ENCODE peak calls at places on chromosomes 6 and 20, in four cellular contexts. L, B, M and H are unnamed samples. For H3K79me2, the result is how much of the 10 kb centered on the place peaks cover.

GRCh38 chr20:48523191-48523757 is 304.5 kb downstream of the PREX1 start:
- DNase-seq in L (peak), M (peak), B (peak), H (peak)

GRCh38 chr6:129502261-129502660 is 207.7 kb downstream of the ARHGAP18 start:
- DNase-seq in B (no peak), M (no peak), L (no peak), H (no peak)

GRCh38 chr6:142846459-142846831 is 98.5 kb downstream of the HIVEP2 start:
- DNase-seq in L (no peak), M (no peak), B (no peak), H (no peak)

GRCh38 chr20:38726849-38727601 is 2.7 kb downstream of the SLC32A1 start:
- DNase-seq in M (peak), B (peak), L (no peak), H (peak)

GRCh38 chr6:96907498-96907897 is 9.8 kb upstream of the NDUFAF4 start:
- DNase-seq in B (no peak), M (no peak), L (no peak), H (no peak)

GRCh38 chr6:80457044-80457933 is 350.8 kb downstream of the BCKDHB start:
- DNase-seq in M (no peak), L (peak), B (no peak), H (no peak)

GRCh38 chr6:110625883-110626282 is 149.5 kb upstream of the SLC22A16 start:
- DNase-seq in B (no peak), M (no peak), L (no peak), H (no peak)

GRCh38 chr6:160355001-160355400 is 6.8 kb downstream of the SLC22A3 start:
- DNase-seq in B (no peak), M (no peak), L (no peak), H (no peak)

GRCh38 chr6:14791525-14791924 is 454.3 kb upstream of the JARID2 start:
- DNase-seq in M (no peak), L (no peak), B (no peak), H (no peak)

GRCh38 chr20:7379206-7379605 is 561.1 kb downstream of the HAO1 start:
- DNase-seq in B (no peak), M (no peak), L (no peak), H (no peak)

GRCh38 chr6:190596-191395 is 101.5 kb upstream of the DUSP22 start:
- DNase-seq in L (no peak), M (no peak), B (no peak), H (peak)

GRCh38 chr20:19964289-19965263 is 52.6 kb upstream of the NAA20 start:
- DNase-seq in M (peak), B (no peak), L (no peak), H (no peak)

GRCh38 chr6:128204621-128205020 is 303.8 kb upstream of the THEMIS start:
- DNase-seq in B (no peak), M (no peak), L (no peak), H (peak)

GRCh38 chr6:11265932-11266331 is 33.5 kb upstream of the NEDD9 start:
- DNase-seq in B (no peak), L (no peak), M (no peak), H (no peak)

GRCh38 chr20:15297059-15297875 is 959.9 kb upstream of the FLRT3 start:
- DNase-seq in L (no peak), B (no peak), M (no peak), H (no peak)

GRCh38 chr6:71404145-71404966 is 115.7 kb downstream of the OGFRL1 start:
- DNase-seq in L (peak), M (no peak), B (no peak), H (peak)

GRCh38 chr20:23436681-23437080 is 2.8 kb upstream of the CSTL1 start:
- DNase-seq in B (no peak), L (no peak), M (no peak), H (no peak)

GRCh38 chr6:100260584-100260983 is 204.1 kb downstream of the SIM1 start:
- DNase-seq in B (no peak), M (no peak), L (no peak), H (no peak)

GRCh38 chr6:108797951-108798671 is 50.1 kb upstream of the ARMC2 start:
- DNase-seq in B (no peak), M (no peak), L (no peak), H (no peak)

GRCh38 chr6:108904731-108905130 is 56.5 kb downstream of the ARMC2 start:
- DNase-seq in L (no peak), M (no peak), B (no peak), H (no peak)

GRCh38 chr6:52420668-52421358 is 671 bp downstream of the EFHC1 start:
- DNase-seq in B (peak), L (no peak), M (peak), H (peak)

GRCh38 chr6:158072083-158072721 is 90.5 kb downstream of the SYNJ2 start:
- DNase-seq in L (no peak), B (peak), M (peak), H (peak)

GRCh38 chr6:168132531-168133184 is 53.6 kb upstream of the FRMD1 start:
- DNase-seq in L (no peak), B (peak), M (peak), H (peak)

GRCh38 chr6:90715093-90715655 is 128.3 kb upstream of the MAP3K7 start:
- DNase-seq in L (no peak), B (no peak), M (no peak), H (no peak)

GRCh38 chr6:105515054-105515453 is 112.2 kb upstream of the PREP start:
- DNase-seq in L (no peak), B (no peak), M (no peak), H (peak)

GRCh38 chr6:5537967-5538366 is 276.7 kb downstream of the FARS2 start:
- DNase-seq in M (no peak), L (no peak), B (no peak), H (no peak)

GRCh38 chr6:48069280-48069679 is 41.7 kb downstream of the PTCHD4 start:
- DNase-seq in M (no peak), B (peak), L (no peak), H (peak)

GRCh38 chr20:61332016-61332975 is 80.2 kb downstream of the CDH4 start:
- DNase-seq in M (no peak), L (no peak), B (no peak), H (no peak)

DNA sequence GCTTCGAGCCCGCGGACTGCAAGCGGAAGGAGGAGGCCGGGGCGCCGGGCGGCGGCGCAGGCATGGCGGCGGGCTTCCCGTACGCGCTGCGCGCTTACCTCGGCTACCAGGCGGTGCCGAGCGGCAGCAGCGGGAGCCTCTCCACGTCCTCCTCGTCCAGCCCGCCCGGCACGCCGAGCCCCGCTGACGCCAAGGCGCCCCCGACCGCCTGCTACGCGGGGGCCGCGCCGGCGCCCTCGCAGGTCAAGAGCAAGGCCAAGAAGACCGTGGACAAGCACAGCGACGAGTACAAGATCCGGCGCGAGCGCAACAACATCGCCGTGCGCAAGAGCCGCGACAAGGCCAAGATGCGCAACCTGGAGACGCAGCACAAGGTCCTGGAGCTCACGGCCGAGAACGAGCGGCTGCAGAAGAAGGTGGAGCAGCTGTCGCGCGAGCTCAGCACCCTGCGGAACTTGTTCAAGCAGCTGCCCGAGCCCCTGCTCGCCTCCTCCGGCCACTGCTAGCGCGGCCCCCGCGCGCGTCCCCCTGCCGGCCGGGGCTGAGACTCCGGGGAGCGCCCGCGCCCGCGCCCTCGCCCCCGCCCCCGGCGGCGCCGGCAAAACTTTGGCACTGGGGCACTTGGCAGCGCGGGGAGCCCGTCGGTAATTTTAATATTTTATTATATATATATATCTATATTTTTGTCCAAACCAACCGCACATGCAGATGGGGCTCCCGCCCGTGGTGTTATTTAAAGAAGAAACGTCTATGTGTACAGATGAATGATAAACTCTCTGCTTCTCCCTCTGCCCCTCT is 1.1 kb downstream of the CEBPB start:
- DNase-seq in L (no peak), B (peak), M (peak), H (peak)
- TF ChIP-seq REST in L (no peak), B (no peak), M (peak), H (no peak)

GRCh38 chr6:34377984-34378383 is 14.5 kb downstream of the NUDT3 start:
- DNase-seq in L (no peak), M (no peak), B (no peak), H (no peak)

GRCh38 chr6:34373511-34373910 is 19.0 kb downstream of the NUDT3 start:
- DNase-seq in M (no peak), B (no peak), L (no peak), H (no peak)

GRCh38 chr6:34374112-34374907 is 18.2 kb downstream of the NUDT3 start:
- DNase-seq in B (no peak), L (no peak), M (no peak), H (no peak)

GRCh38 chr6:34378470-34378869 is 14.0 kb downstream of the NUDT3 start:
- DNase-seq in B (peak), M (no peak), L (no peak), H (no peak)

GRCh38 chr6:34375833-34376232 is 16.6 kb downstream of the NUDT3 start:
- DNase-seq in B (no peak), M (no peak), L (no peak), H (no peak)
- H3K79me2 ChIP-seq in B (half or more), M (half or more), L (half or more), H (half or more)

DNA sequence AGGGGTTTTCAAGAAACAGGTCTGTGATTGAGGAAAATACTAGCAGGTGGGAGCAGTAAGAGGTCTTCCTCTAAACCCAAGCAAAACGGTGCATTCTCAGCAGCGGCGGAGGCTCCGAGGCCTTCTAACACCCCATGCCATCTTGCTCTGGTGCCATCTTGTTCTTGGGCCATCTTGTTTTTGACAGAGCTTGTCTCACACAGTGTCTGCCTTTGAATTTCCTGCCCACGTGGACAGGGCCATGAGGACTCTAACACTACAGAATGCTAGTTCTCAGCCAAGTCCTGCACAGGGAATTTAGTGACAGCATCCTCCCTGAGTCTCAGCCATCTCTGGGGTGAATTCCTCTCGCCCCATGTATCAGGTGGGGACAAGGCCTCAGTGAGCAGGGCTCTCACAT is 76.4 kb downstream of the PSMG4 start:
- DNase-seq in M (no peak), L (no peak), B (no peak), H (no peak)
- H3K27ac ChIP-seq in M (no peak), L (no peak), B (peak), H (no peak)

DNA sequence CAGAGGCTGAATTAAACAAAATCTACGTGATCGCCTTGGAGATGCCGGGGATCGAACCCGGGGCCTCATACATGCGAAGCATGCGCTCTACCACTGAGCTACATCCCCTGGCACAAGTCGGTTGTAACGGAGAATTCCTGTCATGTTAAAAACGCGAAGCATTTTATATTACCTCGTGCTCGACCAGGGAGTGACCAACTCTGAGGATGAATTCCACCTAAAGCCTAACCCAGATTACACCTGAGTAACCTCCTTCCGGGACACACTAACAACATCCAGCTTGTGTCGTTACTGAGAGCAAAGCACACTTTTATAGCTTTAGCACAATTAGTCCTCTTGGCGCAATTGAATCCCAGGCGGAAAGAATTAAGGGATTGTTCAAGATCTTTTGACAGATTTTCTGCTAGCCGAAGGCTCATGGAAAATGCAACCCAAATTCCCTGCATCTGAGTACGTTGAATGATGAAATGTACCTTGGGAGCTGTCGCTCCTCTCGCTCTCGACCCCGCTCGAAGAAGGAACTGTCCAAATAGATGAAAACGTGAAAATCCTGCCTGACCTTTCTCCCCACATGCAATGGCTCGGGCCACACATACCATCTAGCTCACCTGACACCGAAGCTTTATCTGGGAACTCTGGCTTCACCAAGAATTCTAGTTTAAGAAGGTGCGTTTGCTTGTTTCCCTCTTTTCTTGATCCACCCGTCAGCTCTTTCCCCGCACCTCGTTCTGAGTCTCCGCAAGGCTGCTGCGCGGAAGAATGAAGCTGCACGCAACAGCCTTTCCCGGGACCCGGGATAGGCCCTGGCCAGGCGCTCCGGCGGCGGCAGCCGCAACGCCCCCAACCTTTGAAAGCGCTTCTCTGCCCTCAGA is 148.4 kb downstream of the GPX5 start:
- DNase-seq in M (no peak), L (peak), B (peak), H (peak)
- TF ChIP-seq REST in M (no peak), L (no peak), B (peak), H (peak)

GRCh38 chr20:58651548-58651822 is 402 bp downstream of the STX16 start:
- DNase-seq in L (no peak), M (no peak), B (peak), H (peak)
- H3K79me2 ChIP-seq in L (half or more), M (half or more), B (half or more), H (under half)

DNA sequence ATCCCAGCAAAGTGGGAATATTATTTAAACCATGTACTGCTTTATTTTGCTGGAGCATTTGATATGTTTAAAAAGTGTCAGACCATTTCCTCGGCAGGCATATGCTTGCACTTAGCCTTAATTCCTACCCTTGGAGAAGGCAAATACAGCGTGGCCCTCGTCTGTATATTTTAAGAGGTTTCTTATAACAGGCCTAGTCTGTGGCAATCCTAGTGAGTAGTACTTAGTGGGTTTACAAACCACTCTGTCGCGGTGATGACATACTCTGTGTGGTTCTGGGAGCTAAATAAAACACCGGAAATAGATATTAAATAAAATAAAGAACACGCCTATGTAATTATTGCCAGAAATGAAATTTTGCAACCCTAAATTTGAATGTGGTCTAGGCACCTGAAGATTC is 95.8 kb downstream of the UST start:
- DNase-seq in L (no peak), B (no peak), M (no peak), H (no peak)
- H3K27ac ChIP-seq in L (no peak), B (no peak), M (no peak), H (no peak)

DNA sequence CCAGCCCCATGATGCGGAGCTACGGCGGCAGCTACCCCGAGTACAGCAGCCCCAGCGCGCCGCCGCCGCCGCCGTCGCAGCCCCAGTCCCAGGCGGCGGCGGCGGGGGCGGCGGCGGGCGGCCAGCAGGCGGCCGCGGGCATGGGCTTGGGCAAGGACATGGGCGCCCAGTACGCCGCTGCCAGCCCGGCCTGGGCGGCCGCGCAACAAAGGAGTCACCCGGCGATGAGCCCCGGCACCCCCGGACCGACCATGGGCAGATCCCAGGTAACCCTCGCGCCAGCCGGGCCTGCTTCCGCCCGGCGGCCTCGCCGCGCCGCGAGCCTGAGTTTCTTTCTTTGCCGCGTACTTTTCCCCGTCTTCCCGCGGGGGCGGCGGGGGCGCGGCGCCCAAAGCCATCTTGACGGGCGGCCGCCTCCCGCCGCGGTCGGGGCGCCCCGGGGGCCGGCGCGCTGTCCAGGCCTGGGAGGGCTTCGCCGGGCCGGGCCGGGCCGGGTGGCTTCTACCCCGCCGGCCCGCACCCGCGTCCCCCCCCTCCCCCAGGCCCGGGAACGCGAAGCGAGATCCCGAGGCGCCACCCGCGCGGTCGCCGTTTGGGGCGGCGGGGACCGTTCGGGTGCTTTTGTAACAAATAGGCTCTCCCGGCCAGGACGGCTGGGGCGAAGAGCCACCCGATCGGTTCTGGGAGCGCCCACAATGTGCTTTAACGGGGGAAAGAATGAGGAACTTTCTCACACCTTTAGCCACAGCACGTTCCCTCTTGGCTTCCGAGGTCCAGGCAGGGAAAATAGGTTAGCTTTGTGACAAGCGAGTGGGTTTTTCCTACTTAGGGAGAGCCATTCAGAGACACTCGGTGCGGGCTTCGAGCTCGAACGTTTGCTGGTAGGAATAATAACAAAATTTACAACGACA is 2.3 kb downstream of the ARID1B start:
- DNase-seq in L (no peak), M (peak), B (peak), H (peak)
- TF ChIP-seq REST in L (no peak), M (no peak), B (no peak), H (no peak)

GRCh38 chr6:1610497-1611321 is 994 bp downstream of the FOXC1 start:
- DNase-seq in M (no peak), L (no peak), B (no peak), H (peak)
- H3K79me2 ChIP-seq in M (under half), L (under half), B (under half), H (under half)

DNA sequence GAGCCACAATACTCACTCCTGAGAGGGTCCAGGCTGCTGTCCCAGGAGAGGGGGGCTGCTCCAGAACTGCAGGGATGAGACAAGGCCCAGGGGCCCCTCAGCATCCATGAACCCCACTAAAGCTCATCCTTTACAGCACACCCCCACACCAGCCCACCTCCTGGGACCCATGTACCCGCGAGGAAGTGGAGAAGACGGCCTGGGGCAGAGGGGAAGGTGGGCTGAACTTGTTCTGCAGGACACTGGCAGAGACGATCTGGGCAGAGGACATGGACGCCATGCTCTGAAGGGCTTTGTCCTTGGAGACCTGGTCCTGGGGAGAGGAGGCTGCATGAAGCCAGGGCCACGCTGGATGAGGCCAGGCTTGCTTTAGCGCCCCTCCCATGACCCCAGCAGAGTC is 10.1 kb downstream of the RPL10A start:
- DNase-seq in M (no peak), L (no peak), B (no peak), H (no peak)
- H3K27ac ChIP-seq in M (no peak), L (no peak), B (no peak), H (no peak)